ENCODE peak calls at places on chromosomes 12 and 14, in eight cellular contexts. O is activated CD4-positive, alpha-beta T cell treated with anti-CD3 and anti-CD28 coated beads, Interleukin-2, amount 50 U/mL, for 24 hours; U is pons; M is NCI-H774; P is HS-5; S is anterior cingulate cortex; A is osteoblast; T is cardiac fibroblast. W is an unnamed sample.

GRCh38 chr14:22939684-22940083 is 10.5 kb upstream of the PRMT5 start:
- DNase-seq in O (no peak), U (no peak), M (no peak), P (peak; percentile 23), S (no peak), A (peak; percentile 84), T (no peak), W (no peak)

GRCh38 chr12:45050331-45050750 is 558 bp downstream of the DBX2 start:
- DNase-seq in O (no peak), U (no peak), M (no peak), P (no peak), S (no peak), A (no peak), T (no peak), W (no peak)

GRCh38 chr12:946656-947055 is 2.8 kb downstream of the RAD52 start:
- DNase-seq in O (no peak), U (no peak), M (no peak), P (no peak), S (no peak), A (no peak), T (peak; percentile 17), W (no peak)

GRCh38 chr12:123389560-123390351 is 5.8 kb downstream of the KMT5A start:
- DNase-seq in O (no peak), U (no peak), M (no peak), P (no peak), S (peak; percentile 14), A (peak; percentile 95), T (peak; percentile 22), W (no peak)

GRCh38 chr12:93614917-93615596 is 42.6 kb downstream of the SOCS2 start:
- DNase-seq in O (no peak), U (no peak), M (no peak), P (no peak), S (no peak), A (no peak), T (peak; percentile 58), W (no peak)

GRCh38 chr14:51293149-51293925 is 53.3 kb downstream of the TMX1 start:
- DNase-seq in O (no peak), U (peak; percentile 49), M (no peak), P (no peak), S (no peak), A (no peak), T (peak; percentile 41), W (no peak)

GRCh38 chr12:79546461-79547043 is 144.2 kb downstream of the PAWR start:
- DNase-seq in O (no peak), U (no peak), M (no peak), P (no peak), S (no peak), A (no peak), T (no peak), W (peak; percentile 53)

GRCh38 chr14:93059917-93060545 is 55.7 kb downstream of the ITPK1 start:
- DNase-seq in O (no peak), U (no peak), M (no peak), P (no peak), S (peak; percentile 54), A (peak; percentile 43), T (no peak), W (no peak)

GRCh38 chr14:72643317-72643801 is 250.5 kb downstream of the DPF3 start:
- DNase-seq in O (no peak), U (peak; percentile 29), M (no peak), P (peak; percentile 93), S (no peak), A (peak; percentile 96), T (peak; percentile 95), W (peak; percentile 79)

GRCh38 chr12:100348657-100349454 is 8.0 kb upstream of the SLC17A8 start:
- DNase-seq in O (no peak), U (peak; percentile 38), M (peak; percentile 3), P (peak; percentile 19), S (no peak), A (no peak), T (peak; percentile 39), W (peak; percentile 23)

GRCh38 chr12:95653761-95654546 is 102.7 kb upstream of the USP44 start:
- DNase-seq in O (no peak), U (no peak), M (no peak), P (peak; percentile 67), S (no peak), A (peak; percentile 65), T (peak; percentile 70), W (no peak)

GRCh38 chr14:23402296-23403138 is 5.6 kb downstream of the MYH6 start:
- DNase-seq in O (no peak), U (no peak), M (no peak), P (no peak), S (no peak), A (peak; percentile 61), T (no peak), W (no peak)